ENCODE peak calls at places on chromosomes 16 and 17, in four cellular contexts. One of them, this sample, is unnamed.

GRCh38 chr17:60902399-60902798 is 224.7 kb downstream of the BCAS3 start:
- DNase-seq in cardiac fibroblast: peak
- DNase-seq in hepatic stellate cell: peak
- DNase-seq in Ammon's horn: no peak
- DNase-seq in this sample: peak

GRCh38 chr17:47404006-47404405 is 80.3 kb downstream of the EFCAB13 start:
- DNase-seq in hepatic stellate cell: no peak
- DNase-seq in cardiac fibroblast: no peak
- DNase-seq in Ammon's horn: no peak
- DNase-seq in this sample: no peak

GRCh38 chr16:75868636-75869389 is 142.5 kb upstream of the CPHXL start:
- DNase-seq in hepatic stellate cell: no peak
- DNase-seq in Ammon's horn: peak
- DNase-seq in cardiac fibroblast: no peak
- DNase-seq in this sample: no peak

GRCh38 chr17:37082985-37083384 is 134.2 kb downstream of the AATF start:
- DNase-seq in cardiac fibroblast: no peak
- DNase-seq in Ammon's horn: no peak
- DNase-seq in hepatic stellate cell: no peak
- DNase-seq in this sample: no peak

GRCh38 chr17:74467221-74467951 is 952 bp downstream of the CD300A start:
- DNase-seq in hepatic stellate cell: no peak
- DNase-seq in cardiac fibroblast: no peak
- DNase-seq in Ammon's horn: peak
- DNase-seq in this sample: no peak

GRCh38 chr17:34390649-34391048 is 27.6 kb upstream of the CCL1 start:
- DNase-seq in Ammon's horn: no peak
- DNase-seq in cardiac fibroblast: no peak
- DNase-seq in hepatic stellate cell: no peak
- DNase-seq in this sample: no peak

GRCh38 chr16:75385507-75386152 is 47.7 kb downstream of the CFDP1 start:
- DNase-seq in cardiac fibroblast: peak
- DNase-seq in Ammon's horn: peak
- DNase-seq in hepatic stellate cell: no peak
- DNase-seq in this sample: peak

GRCh38 chr16:55530316-55530856 is 21.5 kb downstream of the LPCAT2 start:
- DNase-seq in cardiac fibroblast: no peak
- DNase-seq in hepatic stellate cell: no peak
- DNase-seq in Ammon's horn: no peak
- DNase-seq in this sample: no peak

GRCh38 chr17:40536731-40537171 is 28.5 kb downstream of the CCR7 start:
- DNase-seq in Ammon's horn: no peak
- DNase-seq in cardiac fibroblast: peak
- DNase-seq in hepatic stellate cell: no peak
- DNase-seq in this sample: no peak

GRCh38 chr16:69412287-69412686 is 12.1 kb upstream of the CYB5B start:
- DNase-seq in Ammon's horn: no peak
- DNase-seq in cardiac fibroblast: peak
- DNase-seq in hepatic stellate cell: no peak
- DNase-seq in this sample: no peak

GRCh38 chr16:67236551-67237395 is 9.8 kb downstream of the TMEM208 start:
- DNase-seq in Ammon's horn: no peak
- DNase-seq in cardiac fibroblast: peak
- DNase-seq in hepatic stellate cell: peak
- DNase-seq in this sample: peak

GRCh38 chr16:29665294-29666077 is 2.4 kb downstream of the SPN start:
- DNase-seq in cardiac fibroblast: no peak
- DNase-seq in hepatic stellate cell: no peak
- DNase-seq in Ammon's horn: no peak
- DNase-seq in this sample: no peak

GRCh38 chr16:69188716-69189115 is 1.8 kb downstream of the SNTB2 start:
- DNase-seq in cardiac fibroblast: peak
- DNase-seq in hepatic stellate cell: no peak
- DNase-seq in Ammon's horn: no peak
- DNase-seq in this sample: no peak

GRCh38 chr17:43608313-43608712 is 53.4 kb downstream of the MEOX1 start:
- DNase-seq in hepatic stellate cell: no peak
- DNase-seq in cardiac fibroblast: peak
- DNase-seq in Ammon's horn: no peak
- DNase-seq in this sample: no peak